ENCODE peak calls at places on chromosome 11, in six cellular contexts. H is GM13977, D is A549, I is endodermal cell, E is neural crest cell, R is NB4. O is an unnamed sample.

GRCh38 chr11:99918761-99919160 is 768.3 kb upstream of the ARHGAP42 start:
- DNase-seq in D (no peak), H (no peak), R (no peak), I (peak), E (no peak), O (no peak)

GRCh38 chr11:41246399-41246745 is 213.1 kb downstream of the LRRC4C start:
- DNase-seq in D (no peak), I (no peak), R (no peak), E (no peak), H (no peak), O (no peak)

GRCh38 chr11:62889126-62889483 is 8.4 kb downstream of the SLC3A2 start:
- DNase-seq in D (no peak), H (no peak), I (no peak), R (no peak), E (no peak), O (no peak)

GRCh38 chr11:93734427-93735222 is 6.7 kb downstream of the TAF1D start:
- DNase-seq in R (no peak), D (no peak), E (no peak), I (no peak), H (no peak), O (no peak)

GRCh38 chr11:73019448-73019847 is 122.7 kb downstream of the FCHSD2 start:
- DNase-seq in E (no peak), D (no peak), I (no peak), H (no peak), R (no peak), O (no peak)

GRCh38 chr11:43833657-43834073 is 47.0 kb upstream of the ALKBH3 start:
- DNase-seq in H (no peak), D (no peak), R (no peak), I (no peak), E (no peak), O (no peak)

GRCh38 chr11:124801014-124801413 is 808 bp upstream of the MSANTD2 start:
- DNase-seq in D (no peak), R (peak), E (no peak), H (no peak), I (no peak), O (peak)

GRCh38 chr11:45453721-45454120 is 167.6 kb upstream of the SYT13 start:
- DNase-seq in H (no peak), D (no peak), E (no peak), R (no peak), I (no peak), O (no peak)

GRCh38 chr11:95065336-95065735 is 1.4 kb upstream of the SRSF8 start:
- DNase-seq in E (no peak), R (no peak), H (no peak), D (no peak), I (no peak), O (no peak)

GRCh38 chr11:95289378-95289777 is 58.4 kb upstream of the SESN3 start:
- DNase-seq in E (no peak), D (no peak), R (no peak), H (no peak), I (no peak), O (no peak)

GRCh38 chr11:126160345-126161145 is 50.9 kb downstream of the RPUSD4 start:
- DNase-seq in D (no peak), E (no peak), H (no peak), I (peak), R (no peak), O (no peak)

GRCh38 chr11:117072517-117073218 is 25.6 kb downstream of the SIK3 start:
- DNase-seq in R (peak), D (peak), E (no peak), I (no peak), H (no peak), O (peak)

GRCh38 chr11:130592056-130592455 is 143.6 kb downstream of the ADAMTS15 start:
- DNase-seq in D (no peak), H (no peak), I (no peak), E (no peak), R (no peak), O (no peak)

GRCh38 chr11:38060930-38061329 is 1462.9 kb upstream of the RAG2 start:
- DNase-seq in E (no peak), I (no peak), H (no peak), D (no peak), R (no peak), O (no peak)

GRCh38 chr11:36155770-36156485 is 133.3 kb downstream of the COMMD9 start:
- DNase-seq in D (no peak), H (no peak), I (peak), R (no peak), E (no peak), O (no peak)

GRCh38 chr11:71426413-71426812 is 21.8 kb downstream of the DHCR7 start:
- DNase-seq in E (no peak), H (no peak), I (no peak), D (no peak), R (no peak), O (no peak)

GRCh38 chr11:119482561-119483001 is 59.6 kb upstream of the THY1 start:
- DNase-seq in R (no peak), H (no peak), D (no peak), I (no peak), E (no peak), O (no peak)

GRCh38 chr11:26549176-26549575 is 22.9 kb downstream of the MUC15 start:
- DNase-seq in H (no peak), I (no peak), R (no peak), D (no peak), E (no peak), O (no peak)

GRCh38 chr11:83355406-83355805 is 69.2 kb upstream of the CCDC90B start:
- DNase-seq in H (no peak), E (no peak), D (no peak), I (no peak), R (no peak), O (no peak)

GRCh38 chr11:3000032-3000961 is 8.2 kb upstream of the NAP1L4 start:
- DNase-seq in D (no peak), E (no peak), I (no peak), R (no peak), H (no peak), O (no peak)

GRCh38 chr11:93099811-93100210 is 98.0 kb downstream of the SLC36A4 start:
- DNase-seq in I (no peak), E (no peak), D (no peak), R (no peak), H (no peak), O (no peak)

GRCh38 chr11:28347351-28347750 is 239.2 kb downstream of the METTL15 start:
- DNase-seq in I (no peak), E (no peak), H (no peak), D (no peak), R (no peak), O (no peak)

GRCh38 chr11:7904910-7905309 is 26.2 kb downstream of the OR10A6 start:
- DNase-seq in R (no peak), I (no peak), D (no peak), E (no peak), H (no peak), O (no peak)

GRCh38 chr11:92527467-92527866 is 302.8 kb downstream of the FAT3 start:
- DNase-seq in D (no peak), E (no peak), H (no peak), R (no peak), I (no peak), O (no peak)

GRCh38 chr11:125376117-125376516 is 119.9 kb downstream of the FEZ1 start:
- DNase-seq in I (peak), D (no peak), H (peak), E (no peak), R (no peak), O (no peak)

GRCh38 chr11:78234006-78234405 is 45.3 kb downstream of the USP35 start:
- DNase-seq in I (no peak), D (no peak), H (no peak), E (no peak), R (no peak), O (no peak)
- TF ChIP-seq CTCF in I (no peak), D (no peak), H (no peak), E (no peak), R (no peak), O (no peak)

GRCh38 chr11:110279881-110280280 is 16.5 kb downstream of the RDX start:
- DNase-seq in R (no peak), E (no peak), D (no peak), H (no peak), I (no peak), O (no peak)
- TF ChIP-seq CTCF in R (no peak), E (no peak), D (no peak), H (no peak), I (no peak), O (no peak)

DNA sequence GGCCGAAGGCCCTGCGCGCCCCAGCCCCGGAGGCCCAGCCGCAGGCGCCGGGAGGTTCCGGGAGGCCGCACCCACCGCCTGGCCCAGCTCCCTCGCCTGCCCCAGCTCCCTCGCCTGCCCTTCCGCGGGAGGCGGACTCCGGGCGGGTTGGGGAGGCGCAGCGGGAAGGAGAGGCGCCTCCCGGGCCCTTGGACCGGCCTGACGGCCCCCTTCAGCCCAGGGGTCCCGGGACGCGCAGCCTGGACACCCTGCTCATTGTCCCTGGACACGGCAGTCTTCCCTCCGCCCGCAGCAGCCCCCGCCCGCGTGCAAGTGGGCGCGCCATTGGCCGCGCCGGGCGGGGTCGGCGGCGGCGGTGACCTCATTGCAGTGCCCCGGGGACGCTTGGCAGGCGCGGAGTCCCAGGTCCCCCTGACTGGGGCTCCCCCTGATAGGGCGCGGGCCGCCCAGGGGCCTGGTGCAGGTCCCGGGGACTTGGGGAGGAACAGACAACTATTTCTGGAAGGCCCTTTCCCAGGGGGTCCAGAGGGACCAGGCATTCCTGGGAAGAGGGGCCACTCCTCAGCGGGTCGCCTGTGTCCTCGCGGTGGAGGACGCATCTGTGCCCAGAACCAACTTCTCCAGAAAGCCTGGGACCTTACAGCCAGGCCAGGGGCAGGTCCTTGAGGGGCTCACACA is 501 bp downstream of the CD151 start:
- DNase-seq in D (no peak), R (peak), I (peak), E (no peak), H (peak), O (peak)
- TF ChIP-seq CTCF in D (no peak), R (no peak), I (no peak), E (no peak), H (no peak), O (no peak)

GRCh38 chr11:89203814-89204213 is 26.1 kb downstream of the TYR start:
- DNase-seq in H (no peak), D (no peak), I (peak), R (no peak), E (no peak), O (no peak)

GRCh38 chr11:89201138-89201537 is 23.5 kb downstream of the TYR start:
- DNase-seq in R (no peak), H (no peak), D (no peak), E (no peak), I (no peak), O (no peak)

DNA sequence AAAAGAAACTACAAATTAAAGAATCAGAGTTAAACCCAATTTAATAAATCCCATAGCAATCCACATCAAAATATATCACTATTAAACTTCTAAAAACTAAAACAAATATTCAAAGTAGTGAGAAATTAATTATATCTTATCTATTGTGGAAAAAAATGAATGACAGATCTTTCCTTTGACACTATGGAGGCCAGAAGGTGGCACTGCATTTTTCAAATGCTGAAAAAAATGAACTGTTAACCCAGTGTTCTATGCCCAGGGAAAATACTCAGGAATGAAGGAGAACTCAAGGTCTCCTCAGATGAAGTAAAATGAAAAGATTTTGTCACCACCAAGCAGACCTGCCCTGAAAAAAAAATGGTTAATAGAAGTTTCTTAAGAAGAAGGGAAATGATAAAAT is 27.7 kb downstream of the TYR start:
- DNase-seq in E (no peak), R (no peak), I (no peak), H (no peak), D (no peak), O (no peak)
- TF ChIP-seq CTCF in E (no peak), R (no peak), I (peak), H (no peak), D (no peak), O (no peak)

GRCh38 chr11:61667684-61668320 is 12.4 kb upstream of the DAGLA start:
- DNase-seq in I (no peak), D (no peak), R (no peak), H (no peak), E (no peak), O (no peak)

GRCh38 chr11:61670626-61671025 is 9.6 kb upstream of the DAGLA start:
- DNase-seq in R (no peak), E (no peak), D (no peak), I (no peak), H (no peak), O (no peak)

GRCh38 chr11:61669417-61669816 is 10.8 kb upstream of the DAGLA start:
- DNase-seq in H (no peak), I (no peak), R (no peak), D (no peak), E (no peak), O (no peak)

GRCh38 chr11:61675826-61676225 is 4.4 kb upstream of the DAGLA start:
- DNase-seq in R (no peak), D (no peak), E (no peak), I (peak), H (no peak), O (no peak)

GRCh38 chr11:61671527-61671926 is 8.7 kb upstream of the DAGLA start:
- DNase-seq in I (peak), H (no peak), E (no peak), D (peak), R (peak), O (no peak)
- TF ChIP-seq CTCF in I (peak), H (peak), E (peak), D (peak), R (peak), O (no peak)

GRCh38 chr11:9384535-9385287 is at the start of gene IPO7:
- DNase-seq in R (peak), D (peak), I (peak), H (peak), E (peak), O (peak)
- TF ChIP-seq CTCF in R (no peak), D (peak), I (peak), H (no peak), E (peak), O (peak)

GRCh38 chr11:70206977-70207376 is 3.9 kb downstream of the FADD start:
- DNase-seq in E (no peak), R (no peak), I (no peak), D (no peak), H (no peak), O (no peak)

GRCh38 chr11:70207531-70208131 is 4.5 kb downstream of the FADD start:
- DNase-seq in D (no peak), R (no peak), I (no peak), E (no peak), H (no peak), O (no peak)

GRCh38 chr11:70210051-70210501 is 7.0 kb downstream of the FADD start:
- DNase-seq in R (no peak), D (no peak), H (no peak), I (no peak), E (no peak), O (no peak)

GRCh38 chr11:70210516-70210915 is 7.4 kb downstream of the FADD start:
- DNase-seq in I (no peak), R (no peak), D (no peak), H (no peak), E (no peak), O (no peak)

GRCh38 chr11:70209391-70209912 is 6.4 kb downstream of the FADD start:
- DNase-seq in I (no peak), R (no peak), D (no peak), H (no peak), E (no peak), O (no peak)
- TF ChIP-seq CTCF in I (no peak), R (no peak), D (no peak), H (no peak), E (no peak), O (no peak)

GRCh38 chr11:46677991-46678740 is 22.3 kb downstream of the ARHGAP1 start:
- DNase-seq in E (no peak), I (peak), D (no peak), H (no peak), R (peak), O (no peak)
- TF ChIP-seq CTCF in E (no peak), I (peak), D (no peak), H (no peak), R (peak), O (no peak)

GRCh38 chr11:74169736-74170458 is 905 bp downstream of the C2CD3 start:
- DNase-seq in E (no peak), I (no peak), D (no peak), R (peak), H (no peak), O (no peak)

GRCh38 chr11:74171630-74172465 is 759 bp downstream of the PPME1 start:
- DNase-seq in H (no peak), E (no peak), D (no peak), R (peak), I (no peak), O (no peak)

GRCh38 chr11:74168838-74169237 is 2.0 kb downstream of the C2CD3 start:
- DNase-seq in E (no peak), D (no peak), H (no peak), R (no peak), I (no peak), O (no peak)

GRCh38 chr11:74175923-74176322 is 4.8 kb downstream of the PPME1 start:
- DNase-seq in I (no peak), D (no peak), H (no peak), E (no peak), R (no peak), O (no peak)

DNA sequence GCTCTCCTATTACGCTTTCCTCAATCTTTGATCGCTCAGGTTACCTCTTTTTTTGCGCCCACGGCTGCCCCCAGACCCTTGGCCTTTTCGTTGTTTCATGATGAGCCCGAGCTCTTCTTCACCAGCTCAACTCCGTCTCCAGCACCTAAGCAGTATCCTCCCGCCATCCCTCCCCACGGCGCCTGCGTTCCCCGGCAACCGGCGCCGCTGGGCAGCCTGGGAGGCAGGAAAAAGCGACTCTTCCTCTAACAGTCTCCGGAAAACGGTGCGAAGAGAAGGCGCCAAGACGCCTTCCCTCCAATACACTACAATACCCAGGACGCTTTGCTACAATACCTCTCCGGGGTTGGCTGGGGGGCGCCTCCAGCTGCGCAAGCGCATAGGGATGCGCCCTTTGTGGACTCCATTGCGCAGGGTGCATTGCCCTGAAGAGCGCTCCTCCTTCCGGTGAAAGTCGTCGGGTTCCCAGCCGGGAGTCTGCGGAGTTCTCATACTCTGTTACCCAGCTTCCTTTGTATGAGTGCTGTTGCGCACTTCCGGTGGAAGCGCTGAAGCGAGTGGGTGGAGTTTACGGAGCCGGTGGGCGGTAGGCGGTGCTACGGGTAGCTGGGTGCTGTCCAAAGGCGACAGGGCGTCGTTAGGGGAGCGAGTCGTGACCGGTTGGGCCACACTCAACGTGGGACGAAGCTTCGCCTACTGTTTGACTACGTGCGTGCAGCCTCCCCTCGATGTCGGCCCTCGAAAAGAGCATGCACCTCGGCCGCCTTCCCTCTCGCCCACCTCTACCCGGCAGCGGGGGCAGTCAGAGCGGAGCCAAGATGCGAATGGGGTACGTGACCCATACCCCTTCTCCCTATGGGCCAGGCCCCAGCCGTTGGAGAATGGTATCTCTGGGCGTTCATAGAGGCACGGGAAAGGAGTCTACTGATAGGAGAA is at the start of the genes C2CD3 and PPME1:
- DNase-seq in R (peak), E (peak), D (peak), H (peak), I (peak), O (peak)
- TF ChIP-seq CTCF in R (no peak), E (peak), D (peak), H (peak), I (peak), O (peak)

GRCh38 chr11:102317768-102318103 is 452 bp downstream of the BIRC3 start:
- DNase-seq in E (no peak), D (no peak), I (no peak), H (no peak), R (no peak), O (no peak)

GRCh38 chr11:102319544-102319943 is 2.3 kb downstream of the BIRC3 start:
- DNase-seq in I (no peak), D (no peak), E (no peak), R (no peak), H (no peak), O (no peak)

GRCh38 chr11:102317099-102317767 is at the start of gene BIRC3:
- DNase-seq in R (peak), H (peak), D (peak), E (peak), I (peak), O (peak)

GRCh38 chr11:102320166-102320565 is 2.9 kb downstream of the BIRC3 start:
- DNase-seq in R (no peak), D (no peak), E (no peak), I (no peak), H (no peak), O (no peak)

DNA sequence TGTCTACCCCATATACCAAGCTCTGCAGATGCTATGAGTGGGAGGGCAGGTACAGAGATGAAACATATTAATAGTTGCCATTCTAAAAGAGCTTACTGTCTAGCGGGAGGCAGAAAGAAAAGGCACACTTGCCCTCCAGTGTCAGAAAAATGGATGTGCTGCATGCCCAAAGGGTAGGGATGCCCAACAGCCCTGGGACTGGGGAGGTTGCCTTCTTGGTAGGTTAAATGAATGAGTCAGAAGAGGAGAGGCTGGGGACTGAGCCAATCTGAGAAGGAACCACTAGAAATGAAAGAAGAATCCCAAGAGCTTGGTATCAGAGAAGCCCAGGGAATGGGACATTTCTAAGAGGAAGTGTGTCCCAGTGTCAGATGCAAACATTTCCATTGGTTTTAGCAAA is 1.2 kb downstream of the BIRC3 start:
- DNase-seq in E (no peak), D (peak), R (no peak), I (no peak), H (no peak), O (no peak)
- TF ChIP-seq CTCF in E (no peak), D (no peak), R (no peak), I (no peak), H (peak), O (no peak)